ENCODE peak calls at places on chromosome 6, in eight cellular contexts. One of them, this sample, is unnamed.

GRCh38 chr6:119541132-119541905 is 191.8 kb upstream of the MAN1A1 start:
- DNase-seq in mesenteric fat pad: no peak
- DNase-seq in AG08395: peak; percentile 93
- DNase-seq in neural progenitor cell: no peak
- DNase-seq in stimulated activated CD4-positive, alpha-beta T cell treated with anti-CD3 and anti-CD28 coated beads, Interleukin-15, amount 100 ng/mL, for 1 hour: no peak
- DNase-seq in NAMALWA: no peak
- DNase-seq in activated naive CD8-positive, alpha-beta T cell treated with anti-CD3 and anti-CD28 coated beads for 36 hours: no peak
- DNase-seq in Right ventricle myocardium superior: no peak
- DNase-seq in this sample: no peak

GRCh38 chr6:157769776-157770430 is 53.1 kb upstream of the SNX9 start:
- DNase-seq in neural progenitor cell: no peak
- DNase-seq in NAMALWA: no peak
- DNase-seq in mesenteric fat pad: no peak
- DNase-seq in activated naive CD8-positive, alpha-beta T cell treated with anti-CD3 and anti-CD28 coated beads for 36 hours: no peak
- DNase-seq in Right ventricle myocardium superior: no peak
- DNase-seq in AG08395: no peak
- DNase-seq in stimulated activated CD4-positive, alpha-beta T cell treated with anti-CD3 and anti-CD28 coated beads, Interleukin-15, amount 100 ng/mL, for 1 hour: no peak
- DNase-seq in this sample: no peak

GRCh38 chr6:21115111-21115510 is 478.4 kb upstream of the SOX4 start:
- DNase-seq in stimulated activated CD4-positive, alpha-beta T cell treated with anti-CD3 and anti-CD28 coated beads, Interleukin-15, amount 100 ng/mL, for 1 hour: no peak
- DNase-seq in mesenteric fat pad: no peak
- DNase-seq in activated naive CD8-positive, alpha-beta T cell treated with anti-CD3 and anti-CD28 coated beads for 36 hours: no peak
- DNase-seq in neural progenitor cell: peak; percentile 39
- DNase-seq in AG08395: peak; percentile 20
- DNase-seq in NAMALWA: no peak
- DNase-seq in Right ventricle myocardium superior: no peak
- DNase-seq in this sample: no peak

GRCh38 chr6:32941412-32941784 is 570 bp upstream of the HLA-DMB start:
- DNase-seq in activated naive CD8-positive, alpha-beta T cell treated with anti-CD3 and anti-CD28 coated beads for 36 hours: peak; percentile 55
- DNase-seq in AG08395: no peak
- DNase-seq in neural progenitor cell: peak; percentile 11
- DNase-seq in Right ventricle myocardium superior: no peak
- DNase-seq in stimulated activated CD4-positive, alpha-beta T cell treated with anti-CD3 and anti-CD28 coated beads, Interleukin-15, amount 100 ng/mL, for 1 hour: no peak
- DNase-seq in mesenteric fat pad: no peak
- DNase-seq in NAMALWA: peak; percentile 79
- DNase-seq in this sample: peak; percentile 26

GRCh38 chr6:124541601-124542000 is 420.6 kb upstream of the RNF217 start:
- DNase-seq in AG08395: no peak
- DNase-seq in neural progenitor cell: no peak
- DNase-seq in activated naive CD8-positive, alpha-beta T cell treated with anti-CD3 and anti-CD28 coated beads for 36 hours: no peak
- DNase-seq in stimulated activated CD4-positive, alpha-beta T cell treated with anti-CD3 and anti-CD28 coated beads, Interleukin-15, amount 100 ng/mL, for 1 hour: no peak
- DNase-seq in NAMALWA: no peak
- DNase-seq in Right ventricle myocardium superior: no peak
- DNase-seq in mesenteric fat pad: no peak
- DNase-seq in this sample: no peak

GRCh38 chr6:3163248-3163594 is 5.9 kb upstream of the TUBB2A start:
- DNase-seq in AG08395: no peak
- DNase-seq in stimulated activated CD4-positive, alpha-beta T cell treated with anti-CD3 and anti-CD28 coated beads, Interleukin-15, amount 100 ng/mL, for 1 hour: no peak
- DNase-seq in activated naive CD8-positive, alpha-beta T cell treated with anti-CD3 and anti-CD28 coated beads for 36 hours: no peak
- DNase-seq in Right ventricle myocardium superior: peak; percentile 73
- DNase-seq in mesenteric fat pad: no peak
- DNase-seq in NAMALWA: no peak
- DNase-seq in neural progenitor cell: no peak
- DNase-seq in this sample: no peak

GRCh38 chr6:112253505-112253841 is 894 bp downstream of the LAMA4 start:
- DNase-seq in stimulated activated CD4-positive, alpha-beta T cell treated with anti-CD3 and anti-CD28 coated beads, Interleukin-15, amount 100 ng/mL, for 1 hour: no peak
- DNase-seq in mesenteric fat pad: no peak
- DNase-seq in neural progenitor cell: peak; percentile 17
- DNase-seq in NAMALWA: no peak
- DNase-seq in Right ventricle myocardium superior: no peak
- DNase-seq in activated naive CD8-positive, alpha-beta T cell treated with anti-CD3 and anti-CD28 coated beads for 36 hours: no peak
- DNase-seq in AG08395: no peak
- DNase-seq in this sample: peak; percentile 15

GRCh38 chr6:164106345-164106769 is 691.8 kb downstream of the QKI start:
- DNase-seq in activated naive CD8-positive, alpha-beta T cell treated with anti-CD3 and anti-CD28 coated beads for 36 hours: no peak
- DNase-seq in Right ventricle myocardium superior: peak; percentile 81
- DNase-seq in stimulated activated CD4-positive, alpha-beta T cell treated with anti-CD3 and anti-CD28 coated beads, Interleukin-15, amount 100 ng/mL, for 1 hour: no peak
- DNase-seq in neural progenitor cell: peak; percentile 52
- DNase-seq in AG08395: peak; percentile 25
- DNase-seq in mesenteric fat pad: no peak
- DNase-seq in NAMALWA: peak; percentile 39
- DNase-seq in this sample: peak; percentile 76

GRCh38 chr6:32969685-32970412 is 1.5 kb downstream of the BRD2 start:
- DNase-seq in activated naive CD8-positive, alpha-beta T cell treated with anti-CD3 and anti-CD28 coated beads for 36 hours: peak; percentile 87
- DNase-seq in neural progenitor cell: peak; percentile 92
- DNase-seq in mesenteric fat pad: no peak
- DNase-seq in NAMALWA: peak; percentile 93
- DNase-seq in AG08395: peak; percentile 64
- DNase-seq in stimulated activated CD4-positive, alpha-beta T cell treated with anti-CD3 and anti-CD28 coated beads, Interleukin-15, amount 100 ng/mL, for 1 hour: peak; percentile 56
- DNase-seq in Right ventricle myocardium superior: peak; percentile 81
- DNase-seq in this sample: no peak

GRCh38 chr6:170289971-170290305 is 940 bp downstream of the DLL1 start:
- DNase-seq in Right ventricle myocardium superior: no peak
- DNase-seq in NAMALWA: no peak
- DNase-seq in neural progenitor cell: no peak
- DNase-seq in mesenteric fat pad: no peak
- DNase-seq in AG08395: no peak
- DNase-seq in activated naive CD8-positive, alpha-beta T cell treated with anti-CD3 and anti-CD28 coated beads for 36 hours: no peak
- DNase-seq in stimulated activated CD4-positive, alpha-beta T cell treated with anti-CD3 and anti-CD28 coated beads, Interleukin-15, amount 100 ng/mL, for 1 hour: no peak
- DNase-seq in this sample: no peak